ENCODE peak calls at places on chromosomes 4 and X, in six cellular contexts. C, F, W, B, S and E are unnamed samples.

GRCh38 chr4:119027815-119028214 is 107.8 kb upstream of the MYOZ2 start:
- DNase-seq in C (no peak), F (no peak), W (no peak), B (no peak), S (no peak), E (no peak)

GRCh38 chrX:66622209-66622608 is 16.7 kb downstream of the EDA2R start:
- DNase-seq in C (no peak), F (no peak), W (no peak), B (peak), S (no peak), E (no peak)

GRCh38 chr4:156242390-156242789 is 288.7 kb upstream of the CTSO start:
- DNase-seq in C (no peak), F (no peak), W (no peak), B (no peak), S (no peak), E (no peak)

GRCh38 chr4:133062851-133063250 is 86.2 kb upstream of the PCDH10 start:
- DNase-seq in C (no peak), F (no peak), W (no peak), B (no peak), S (no peak), E (no peak)

GRCh38 chr4:174707277-174707676 is 121.8 kb downstream of the GLRA3 start:
- DNase-seq in C (no peak), F (no peak), W (no peak), B (no peak), S (no peak), E (no peak)

GRCh38 chr4:73707269-73707875 is 33.0 kb upstream of the CXCL8 start:
- DNase-seq in C (no peak), F (no peak), W (no peak), B (no peak), S (no peak), E (no peak)

GRCh38 chr4:186072516-186072915 is 3.6 kb downstream of the TLR3 start:
- DNase-seq in C (no peak), F (no peak), W (no peak), B (no peak), S (no peak), E (no peak)

GRCh38 chr4:185143596-185143969 is 517 bp downstream of the SLC25A4 start:
- DNase-seq in C (peak), F (no peak), W (no peak), B (peak), S (peak), E (no peak)

GRCh38 chr4:184400375-184400870 is 73.9 kb downstream of the IRF2 start:
- DNase-seq in C (no peak), F (no peak), W (no peak), B (peak), S (peak), E (no peak)

GRCh38 chrX:39626749-39627148 is 471.0 kb downstream of the BCOR start:
- DNase-seq in C (no peak), F (no peak), W (no peak), B (no peak), S (no peak), E (no peak)

GRCh38 chr4:38237139-38237538 is 276.9 kb downstream of the PTTG2 start:
- DNase-seq in C (no peak), F (no peak), W (no peak), B (peak), S (no peak), E (no peak)

GRCh38 chr4:133402616-133403015 is 253.5 kb downstream of the PCDH10 start:
- DNase-seq in C (no peak), F (no peak), W (no peak), B (no peak), S (no peak), E (no peak)

GRCh38 chr4:172708184-172708583 is 460.4 kb upstream of the GALNT7 start:
- DNase-seq in C (no peak), F (no peak), W (no peak), B (no peak), S (no peak), E (no peak)

GRCh38 chr4:121168865-121169281 is 4.8 kb upstream of the TNIP3 start:
- DNase-seq in C (no peak), F (no peak), W (no peak), B (no peak), S (no peak), E (no peak)

GRCh38 chr4:107212565-107212964 is 176.5 kb upstream of the DKK2 start:
- DNase-seq in C (no peak), F (no peak), W (no peak), B (no peak), S (no peak), E (no peak)

GRCh38 chr4:137905930-137906329 is 336.2 kb downstream of the SLC7A11 start:
- DNase-seq in C (no peak), F (no peak), W (no peak), B (peak), S (no peak), E (no peak)

GRCh38 chr4:156536661-156537060 is 434.9 kb downstream of the PDGFC start:
- DNase-seq in C (no peak), F (no peak), W (no peak), B (peak), S (no peak), E (no peak)

GRCh38 chr4:78704981-78705757 is 71.0 kb upstream of the BMP2K start:
- DNase-seq in C (no peak), F (no peak), W (no peak), B (peak), S (peak), E (no peak)

GRCh38 chrX:25344191-25344936 is 328.6 kb upstream of the ARX start:
- DNase-seq in C (no peak), F (no peak), W (no peak), B (no peak), S (no peak), E (peak)

GRCh38 chr4:181796502-181796901 is 446.7 kb upstream of the TENM3 start:
- DNase-seq in C (no peak), F (no peak), W (no peak), B (peak), S (no peak), E (no peak)

GRCh38 chr4:101299899-101300540 is 47.3 kb downstream of the PPP3CA start:
- DNase-seq in C (no peak), F (no peak), W (no peak), B (no peak), S (no peak), E (no peak)

GRCh38 chr4:122450847-122451246 is 5.7 kb downstream of the IL2 start:
- DNase-seq in C (no peak), F (no peak), W (no peak), B (peak), S (no peak), E (no peak)

GRCh38 chrX:16892504-16893362 is 22.6 kb upstream of the RBBP7 start:
- DNase-seq in C (peak), F (peak), W (peak), B (peak), S (peak), E (peak)

GRCh38 chr4:10006236-10006603 is 15.1 kb downstream of the SLC2A9 start:
- DNase-seq in C (no peak), F (no peak), W (peak), B (no peak), S (no peak), E (no peak)

GRCh38 chr4:107863850-107864371 is 39.2 kb downstream of the SGMS2 start:
- DNase-seq in C (peak), F (no peak), W (no peak), B (peak), S (no peak), E (no peak)

GRCh38 chr4:163544407-163545038 is 50.0 kb downstream of the TMA16 start:
- DNase-seq in C (peak), F (peak), W (peak), B (peak), S (peak), E (no peak)

GRCh38 chr4:5079581-5079980 is 28.3 kb downstream of the STK32B start:
- DNase-seq in C (no peak), F (no peak), W (no peak), B (peak), S (no peak), E (no peak)

GRCh38 chr4:7802093-7802726 is 137.5 kb downstream of the AFAP1 start:
- DNase-seq in C (peak), F (peak), W (peak), B (peak), S (peak), E (peak)
- TF ChIP-seq CTCF in C (peak), F (peak), W (peak), B (peak), S (peak), E (peak)

GRCh38 chr4:48906283-48907173 is at the start of gene OCIAD2:
- DNase-seq in C (peak), F (peak), W (peak), B (no peak), S (peak), E (peak)
- TF ChIP-seq CTCF in C (peak), F (peak), W (no peak), B (no peak), S (no peak), E (peak)

GRCh38 chr4:112567536-112567935 is 51.6 kb upstream of the NEUROG2 start:
- DNase-seq in C (no peak), F (no peak), W (no peak), B (no peak), S (no peak), E (no peak)

GRCh38 chr4:112560084-112560483 is 44.1 kb upstream of the NEUROG2 start:
- DNase-seq in C (no peak), F (no peak), W (no peak), B (no peak), S (no peak), E (no peak)

GRCh38 chr4:112562254-112562653 is 46.3 kb upstream of the NEUROG2 start:
- DNase-seq in C (no peak), F (no peak), W (no peak), B (no peak), S (no peak), E (no peak)

GRCh38 chr4:112563431-112564200 is 47.6 kb upstream of the NEUROG2 start:
- DNase-seq in C (no peak), F (no peak), W (no peak), B (no peak), S (no peak), E (peak)

GRCh38 chr4:112564706-112565270 is 48.8 kb upstream of the NEUROG2 start:
- DNase-seq in C (no peak), F (no peak), W (no peak), B (no peak), S (no peak), E (no peak)
- TF ChIP-seq CTCF in C (no peak), F (no peak), W (no peak), B (no peak), S (no peak), E (no peak)

GRCh38 chrX:11257711-11258110 is 35.5 kb upstream of the AMELX start:
- DNase-seq in C (no peak), F (no peak), W (no peak), B (no peak), S (no peak), E (no peak)
- TF ChIP-seq CTCF in C (no peak), F (no peak), W (no peak), B (no peak), S (no peak), E (no peak)

GRCh38 chrX:44019911-44020310 is 46.7 kb upstream of the NDP start:
- DNase-seq in C (no peak), F (no peak), W (no peak), B (no peak), S (no peak), E (no peak)
- TF ChIP-seq CTCF in C (no peak), F (no peak), W (no peak), B (no peak), S (no peak), E (no peak)

GRCh38 chr4:47002593-47002992 is 9.2 kb upstream of the GABRA4 start:
- DNase-seq in C (no peak), F (no peak), W (no peak), B (peak), S (no peak), E (no peak)

GRCh38 chr4:46994007-46994405 is 625 bp upstream of the GABRA4 start:
- DNase-seq in C (no peak), F (no peak), W (no peak), B (peak), S (no peak), E (no peak)

GRCh38 chr4:47000406-47000805 is 7.0 kb upstream of the GABRA4 start:
- DNase-seq in C (no peak), F (no peak), W (no peak), B (no peak), S (no peak), E (no peak)

GRCh38 chr4:46999584-46999983 is 6.2 kb upstream of the GABRA4 start:
- DNase-seq in C (no peak), F (no peak), W (no peak), B (peak), S (no peak), E (no peak)
- TF ChIP-seq CTCF in C (no peak), F (no peak), W (no peak), B (no peak), S (no peak), E (no peak)